ENCODE peak calls at places on chromosome 5, in eight cellular contexts. M, K, F, H, J, D, N and V are unnamed samples.
A peak's percentile ranks its signal among the peaks of the same experiment; 100 is the strongest.

GRCh38 chr5:178069909-178070308 is 43.4 kb upstream of the N4BP3 start:
- DNase-seq in M (peak; percentile 63), K (peak; percentile 57), F (no peak), H (no peak), J (no peak), D (peak; percentile 40), N (no peak), V (no peak)

GRCh38 chr5:91166040-91166807 is 216.9 kb downstream of the ARRDC3 start:
- DNase-seq in M (no peak), K (no peak), F (no peak), H (no peak), J (no peak), D (no peak), N (no peak), V (no peak)

GRCh38 chr5:136191304-136192014 is 1.5 kb downstream of the SMIM32 start:
- DNase-seq in M (peak; percentile 68), K (no peak), F (no peak), H (no peak), J (no peak), D (no peak), N (peak; percentile 61), V (peak; percentile 52)

GRCh38 chr5:14665949-14666741 is 1.6 kb downstream of the OTULIN start:
- DNase-seq in M (peak; percentile 29), K (peak; percentile 35), F (no peak), H (no peak), J (peak; percentile 28), D (peak; percentile 63), N (peak; percentile 64), V (peak; percentile 49)

GRCh38 chr5:80781356-80781755 is 126.6 kb upstream of the DHFR start:
- DNase-seq in M (no peak), K (no peak), F (no peak), H (no peak), J (no peak), D (no peak), N (no peak), V (no peak)

GRCh38 chr5:166493627-166494026 is 1797.8 kb upstream of the WWC1 start:
- DNase-seq in M (no peak), K (no peak), F (no peak), H (no peak), J (no peak), D (no peak), N (no peak), V (no peak)

GRCh38 chr5:161751265-161751664 is 65.7 kb downstream of the GABRA6 start:
- DNase-seq in M (peak; percentile 3), K (no peak), F (no peak), H (no peak), J (no peak), D (no peak), N (no peak), V (no peak)

GRCh38 chr5:102545175-102545574 is 46.4 kb upstream of the SLCO6A1 start:
- DNase-seq in M (peak; percentile 66), K (peak; percentile 75), F (no peak), H (no peak), J (no peak), D (no peak), N (no peak), V (no peak)

GRCh38 chr5:132389453-132390286 is 20.2 kb downstream of the SLC22A5 start:
- DNase-seq in M (no peak), K (peak; percentile 40), F (no peak), H (peak; percentile 94), J (no peak), D (no peak), N (no peak), V (peak; percentile 62)

GRCh38 chr5:54243483-54244080 is 66.8 kb downstream of the ARL15 start:
- DNase-seq in M (peak; percentile 58), K (peak; percentile 23), F (no peak), H (no peak), J (no peak), D (peak; percentile 17), N (no peak), V (no peak)

GRCh38 chr5:142551242-142552067 is 134.4 kb downstream of the FGF1 start:
- DNase-seq in M (peak; percentile 74), K (peak; percentile 41), F (peak; percentile 58), H (no peak), J (no peak), D (no peak), N (no peak), V (no peak)

GRCh38 chr5:120358949-120359348 is 105.2 kb upstream of the PRR16 start:
- DNase-seq in M (no peak), K (no peak), F (no peak), H (no peak), J (no peak), D (no peak), N (no peak), V (no peak)

GRCh38 chr5:149775785-149776184 is 45.7 kb downstream of the PPARGC1B start:
- DNase-seq in M (peak; percentile 41), K (no peak), F (no peak), H (peak; percentile 25), J (no peak), D (no peak), N (no peak), V (no peak)

GRCh38 chr5:108398964-108399363 is 17.1 kb upstream of the FBXL17 start:
- DNase-seq in M (no peak), K (no peak), F (no peak), H (no peak), J (no peak), D (no peak), N (no peak), V (no peak)

GRCh38 chr5:148186248-148187003 is 16.4 kb upstream of the SPINK6 start:
- DNase-seq in M (no peak), K (no peak), F (no peak), H (peak; percentile 36), J (no peak), D (no peak), N (no peak), V (no peak)

GRCh38 chr5:9174446-9174845 is 371.4 kb downstream of the SEMA5A start:
- DNase-seq in M (no peak), K (no peak), F (no peak), H (no peak), J (no peak), D (no peak), N (no peak), V (no peak)

GRCh38 chr5:14945450-14945849 is 73.9 kb upstream of the ANKH start:
- DNase-seq in M (no peak), K (no peak), F (no peak), H (no peak), J (no peak), D (no peak), N (no peak), V (no peak)

GRCh38 chr5:1512541-1513291 is 11.0 kb downstream of the LPCAT1 start:
- DNase-seq in M (peak; percentile 6), K (no peak), F (peak; percentile 46), H (no peak), J (peak; percentile 9), D (peak; percentile 4), N (peak; percentile 64), V (peak; percentile 58)

GRCh38 chr5:122773615-122774014 is 1.3 kb upstream of the SNX2 start:
- DNase-seq in M (no peak), K (no peak), F (no peak), H (no peak), J (no peak), D (no peak), N (no peak), V (no peak)

GRCh38 chr5:122775713-122776084 is 819 bp downstream of the SNX2 start:
- DNase-seq in M (no peak), K (no peak), F (no peak), H (no peak), J (no peak), D (no peak), N (no peak), V (no peak)

GRCh38 chr5:122774519-122774860 is 390 bp upstream of the SNX2 start:
- DNase-seq in M (no peak), K (no peak), F (no peak), H (no peak), J (no peak), D (no peak), N (no peak), V (no peak)

GRCh38 chr5:122776143-122776542 is 1.3 kb downstream of the SNX2 start:
- DNase-seq in M (no peak), K (no peak), F (no peak), H (no peak), J (no peak), D (no peak), N (no peak), V (no peak)

GRCh38 chr5:122774861-122775712 is at the start of gene SNX2:
- DNase-seq in M (peak; percentile 97), K (peak; percentile 97), F (peak; percentile 98), H (no peak), J (peak; percentile 89), D (peak; percentile 89), N (peak; percentile 97), V (peak; percentile 97)
- TF ChIP-seq CTCF in M (peak; percentile 40), K (peak; percentile 9), F (no peak), H (no peak), J (no peak), D (peak; percentile 44), N (peak; percentile 15), V (peak; percentile 35)

DNA sequence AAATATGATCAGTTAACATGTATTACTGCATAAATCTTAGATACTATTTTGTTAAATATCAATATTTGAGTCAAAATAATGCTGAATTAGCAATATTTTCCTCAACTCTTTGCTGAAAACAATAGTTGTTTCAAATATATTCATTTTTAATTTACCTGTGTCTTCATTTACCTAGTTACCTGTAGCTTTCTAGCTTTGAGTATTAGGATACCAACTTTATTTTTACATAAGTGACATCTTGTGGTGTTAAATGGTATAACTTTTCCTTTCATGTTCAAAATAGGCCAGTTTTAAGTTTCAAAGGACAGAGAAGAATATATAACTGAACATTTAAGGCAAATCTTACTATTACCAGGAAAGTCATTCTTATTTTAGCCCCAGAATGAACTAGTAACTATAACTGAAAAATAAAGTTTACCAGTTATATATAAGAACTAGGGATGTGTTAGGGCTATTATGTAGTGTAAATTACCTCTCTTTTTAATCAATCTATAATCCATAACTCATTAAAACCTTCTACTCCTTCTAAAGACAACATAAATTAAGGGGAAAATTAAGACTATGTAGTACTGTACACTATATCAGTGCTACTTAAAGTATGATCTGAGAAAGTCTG is 25.3 kb downstream of the AP3B1 start:
- DNase-seq in M (no peak), K (no peak), F (no peak), H (no peak), J (no peak), D (no peak), N (no peak), V (no peak)
- TF ChIP-seq CTCF in M (peak; percentile 53), K (peak; percentile 30), F (peak; percentile 45), H (peak; percentile 23), J (peak; percentile 68), D (peak; percentile 83), N (peak; percentile 61), V (peak; percentile 54)

DNA sequence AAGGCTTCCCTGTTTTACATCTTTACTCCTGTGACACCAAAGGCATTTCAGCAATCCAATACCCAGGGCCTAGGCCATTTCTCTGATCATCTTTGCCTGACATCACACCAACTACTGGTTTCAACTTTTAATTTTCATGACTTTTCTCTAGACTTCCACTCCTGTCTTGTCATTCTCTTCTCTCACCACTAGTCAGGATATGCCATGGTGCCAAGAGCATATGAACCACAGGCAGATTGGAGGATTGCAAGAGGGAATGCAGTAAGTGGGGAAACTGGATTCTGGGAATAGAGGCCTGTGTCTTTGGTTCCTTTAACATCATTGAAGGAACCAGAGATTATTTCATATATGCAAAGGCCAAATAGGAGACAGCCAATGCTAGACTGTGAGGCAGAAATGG is 69.3 kb downstream of the ANKRD31 start:
- DNase-seq in M (peak; percentile 21), K (no peak), F (no peak), H (no peak), J (no peak), D (no peak), N (no peak), V (no peak)
- TF ChIP-seq CTCF in M (peak; percentile 53), K (peak; percentile 54), F (no peak), H (peak; percentile 29), J (no peak), D (no peak), N (no peak), V (no peak)

GRCh38 chr5:116272281-116272941 is 187.6 kb downstream of the COMMD10 start:
- DNase-seq in M (no peak), K (no peak), F (no peak), H (no peak), J (no peak), D (no peak), N (no peak), V (no peak)
- TF ChIP-seq CTCF in M (no peak), K (peak; percentile 45), F (no peak), H (peak; percentile 6), J (no peak), D (no peak), N (no peak), V (peak; percentile 15)